ENCODE peak calls at places on chromosomes 3 and 15, in eight cellular contexts. O, R, X, A, T, I, Y and Q are unnamed samples.

GRCh38 chr15:36951747-36952247 is 148.6 kb downstream of the MEIS2 start:
- DNase-seq in O (no peak), R (no peak), X (no peak), A (no peak), T (peak; percentile 15), I (no peak), Y (no peak), Q (no peak)

GRCh38 chr3:31029756-31030155 is 135.3 kb upstream of the GADL1 start:
- DNase-seq in O (no peak), R (no peak), X (no peak), A (no peak), T (no peak), I (no peak), Y (no peak), Q (no peak)

GRCh38 chr15:68559342-68560310 is 19.2 kb upstream of the CORO2B start:
- DNase-seq in O (peak; percentile 82), R (peak; percentile 83), X (peak; percentile 47), A (peak; percentile 66), T (peak; percentile 94), I (peak; percentile 83), Y (peak; percentile 79), Q (peak; percentile 96)

GRCh38 chr3:189372205-189372764 is 200.5 kb downstream of the TPRG1 start:
- DNase-seq in O (no peak), R (no peak), X (no peak), A (no peak), T (no peak), I (no peak), Y (no peak), Q (no peak)

GRCh38 chr15:79743032-79743431 is 153.8 kb downstream of the MTHFS start:
- DNase-seq in O (no peak), R (no peak), X (no peak), A (no peak), T (no peak), I (no peak), Y (no peak), Q (no peak)

GRCh38 chr3:181716916-181717315 is 5.2 kb downstream of the SOX2 start:
- DNase-seq in O (no peak), R (no peak), X (no peak), A (no peak), T (no peak), I (no peak), Y (no peak), Q (no peak)

GRCh38 chr3:181886676-181887075 is 175.0 kb downstream of the SOX2 start:
- DNase-seq in O (no peak), R (no peak), X (no peak), A (no peak), T (no peak), I (no peak), Y (no peak), Q (no peak)

GRCh38 chr3:6220361-6220957 is 640.5 kb upstream of the GRM7 start:
- DNase-seq in O (no peak), R (no peak), X (no peak), A (no peak), T (no peak), I (no peak), Y (no peak), Q (no peak)

GRCh38 chr3:94099311-94099710 is 36.5 kb downstream of the NSUN3 start:
- DNase-seq in O (no peak), R (no peak), X (no peak), A (no peak), T (no peak), I (no peak), Y (no peak), Q (no peak)

GRCh38 chr3:146511402-146512134 is 32.8 kb downstream of the PLSCR1 start:
- DNase-seq in O (no peak), R (no peak), X (no peak), A (no peak), T (no peak), I (no peak), Y (no peak), Q (no peak)